ENCODE peak calls at places on chromosome 3, in six cellular contexts. One of them, this sample, is unnamed.

GRCh38 chr3:179717219-179717618 is 64.4 kb downstream of the USP13 start:
- DNase-seq in uterus: no peak
- DNase-seq in transverse colon: no peak
- DNase-seq in HCT116: no peak
- DNase-seq in fibroblast of lung: no peak
- DNase-seq in tibial nerve: no peak
- DNase-seq in this sample: no peak

GRCh38 chr3:110292102-110292501 is 779.5 kb upstream of the NECTIN3 start:
- DNase-seq in uterus: no peak
- DNase-seq in transverse colon: no peak
- DNase-seq in HCT116: no peak
- DNase-seq in fibroblast of lung: no peak
- DNase-seq in tibial nerve: no peak
- DNase-seq in this sample: no peak

GRCh38 chr3:142279965-142280590 is 54.7 kb upstream of the GK5 start:
- DNase-seq in uterus: peak
- DNase-seq in transverse colon: peak
- DNase-seq in HCT116: peak
- DNase-seq in fibroblast of lung: peak
- DNase-seq in tibial nerve: peak
- DNase-seq in this sample: peak

GRCh38 chr3:110814170-110815007 is 257.2 kb upstream of the NECTIN3 start:
- DNase-seq in uterus: no peak
- DNase-seq in transverse colon: peak
- DNase-seq in HCT116: peak
- DNase-seq in fibroblast of lung: peak
- DNase-seq in tibial nerve: no peak
- DNase-seq in this sample: no peak

GRCh38 chr3:5568451-5568850 is 380.9 kb downstream of the EDEM1 start:
- DNase-seq in uterus: no peak
- DNase-seq in transverse colon: peak
- DNase-seq in HCT116: peak
- DNase-seq in fibroblast of lung: no peak
- DNase-seq in tibial nerve: no peak
- DNase-seq in this sample: no peak

GRCh38 chr3:47028667-47029066 is 49.2 kb downstream of the NBEAL2 start:
- DNase-seq in uterus: no peak
- DNase-seq in transverse colon: no peak
- DNase-seq in HCT116: no peak
- DNase-seq in fibroblast of lung: no peak
- DNase-seq in tibial nerve: no peak
- DNase-seq in this sample: no peak

GRCh38 chr3:52055537-52056351 is 627 bp downstream of the DUSP7 start:
- DNase-seq in uterus: peak
- DNase-seq in transverse colon: peak
- DNase-seq in HCT116: no peak
- DNase-seq in fibroblast of lung: peak
- DNase-seq in tibial nerve: no peak
- DNase-seq in this sample: peak

GRCh38 chr3:129313415-129313982 is 34.8 kb downstream of the HMCES start:
- DNase-seq in uterus: no peak
- DNase-seq in transverse colon: peak
- DNase-seq in HCT116: no peak
- DNase-seq in fibroblast of lung: no peak
- DNase-seq in tibial nerve: no peak
- DNase-seq in this sample: no peak

GRCh38 chr3:186380622-186381380 is 18.8 kb upstream of the DGKG start:
- DNase-seq in uterus: no peak
- DNase-seq in transverse colon: no peak
- DNase-seq in HCT116: no peak
- DNase-seq in fibroblast of lung: peak
- DNase-seq in tibial nerve: no peak
- DNase-seq in this sample: no peak

GRCh38 chr3:149375164-149375823 is 2.2 kb downstream of the TM4SF1 start:
- DNase-seq in uterus: no peak
- DNase-seq in transverse colon: no peak
- DNase-seq in HCT116: no peak
- DNase-seq in fibroblast of lung: peak
- DNase-seq in tibial nerve: no peak
- DNase-seq in this sample: no peak

GRCh38 chr3:88031543-88032148 is 27.2 kb downstream of the CGGBP1 start:
- DNase-seq in uterus: no peak
- DNase-seq in transverse colon: no peak
- DNase-seq in HCT116: no peak
- DNase-seq in fibroblast of lung: peak
- DNase-seq in tibial nerve: no peak
- DNase-seq in this sample: peak

GRCh38 chr3:168620854-168621253 is 525.1 kb upstream of the GOLIM4 start:
- DNase-seq in uterus: no peak
- DNase-seq in transverse colon: peak
- DNase-seq in HCT116: peak
- DNase-seq in fibroblast of lung: peak
- DNase-seq in tibial nerve: no peak
- DNase-seq in this sample: no peak

GRCh38 chr3:158713094-158713499 is 19.2 kb downstream of the RARRES1 start:
- DNase-seq in uterus: no peak
- DNase-seq in transverse colon: peak
- DNase-seq in HCT116: no peak
- DNase-seq in fibroblast of lung: peak
- DNase-seq in tibial nerve: no peak
- DNase-seq in this sample: no peak

GRCh38 chr3:146142757-146143156 is 18.2 kb downstream of the PLOD2 start:
- DNase-seq in uterus: no peak
- DNase-seq in transverse colon: no peak
- DNase-seq in HCT116: no peak
- DNase-seq in fibroblast of lung: peak
- DNase-seq in tibial nerve: no peak
- DNase-seq in this sample: no peak

GRCh38 chr3:16398542-16399126 is 114.9 kb downstream of the RFTN1 start:
- DNase-seq in uterus: no peak
- DNase-seq in transverse colon: no peak
- DNase-seq in HCT116: no peak
- DNase-seq in fibroblast of lung: no peak
- DNase-seq in tibial nerve: no peak
- DNase-seq in this sample: no peak

GRCh38 chr3:57446318-57446841 is 97.8 kb downstream of the DNAH12 start:
- DNase-seq in uterus: no peak
- DNase-seq in transverse colon: no peak
- DNase-seq in HCT116: no peak
- DNase-seq in fibroblast of lung: peak
- DNase-seq in tibial nerve: no peak
- DNase-seq in this sample: no peak

GRCh38 chr3:125479091-125479490 is 40.9 kb downstream of the SNX4 start:
- DNase-seq in uterus: no peak
- DNase-seq in transverse colon: no peak
- DNase-seq in HCT116: no peak
- DNase-seq in fibroblast of lung: peak
- DNase-seq in tibial nerve: no peak
- DNase-seq in this sample: no peak

GRCh38 chr3:122952509-122952908 is 75.1 kb downstream of the SEMA5B start:
- DNase-seq in uterus: no peak
- DNase-seq in transverse colon: no peak
- DNase-seq in HCT116: no peak
- DNase-seq in fibroblast of lung: no peak
- DNase-seq in tibial nerve: no peak
- DNase-seq in this sample: peak
- TF ChIP-seq CTCF in uterus: no peak
- TF ChIP-seq CTCF in transverse colon: no peak
- TF ChIP-seq CTCF in HCT116: no peak
- TF ChIP-seq CTCF in fibroblast of lung: no peak
- TF ChIP-seq CTCF in tibial nerve: no peak
- TF ChIP-seq CTCF in this sample: no peak

GRCh38 chr3:106339551-106339950 is 470.7 kb upstream of the CBLB start:
- DNase-seq in uterus: no peak
- DNase-seq in transverse colon: no peak
- DNase-seq in HCT116: no peak
- DNase-seq in fibroblast of lung: peak
- DNase-seq in tibial nerve: no peak
- DNase-seq in this sample: no peak

GRCh38 chr3:106341090-106341489 is 472.3 kb upstream of the CBLB start:
- DNase-seq in uterus: no peak
- DNase-seq in transverse colon: no peak
- DNase-seq in HCT116: no peak
- DNase-seq in fibroblast of lung: no peak
- DNase-seq in tibial nerve: no peak
- DNase-seq in this sample: no peak

GRCh38 chr3:106345353-106346027 is 476.7 kb upstream of the CBLB start:
- DNase-seq in uterus: no peak
- DNase-seq in transverse colon: no peak
- DNase-seq in HCT116: no peak
- DNase-seq in fibroblast of lung: peak
- DNase-seq in tibial nerve: no peak
- DNase-seq in this sample: no peak

GRCh38 chr3:106342386-106342785 is 473.6 kb upstream of the CBLB start:
- DNase-seq in uterus: no peak
- DNase-seq in transverse colon: no peak
- DNase-seq in HCT116: no peak
- DNase-seq in fibroblast of lung: no peak
- DNase-seq in tibial nerve: no peak
- DNase-seq in this sample: no peak

GRCh38 chr3:106343841-106344240 is 475.0 kb upstream of the CBLB start:
- DNase-seq in uterus: no peak
- DNase-seq in transverse colon: no peak
- DNase-seq in HCT116: no peak
- DNase-seq in fibroblast of lung: no peak
- DNase-seq in tibial nerve: no peak
- DNase-seq in this sample: no peak
- TF ChIP-seq CTCF in uterus: no peak
- TF ChIP-seq CTCF in transverse colon: no peak
- TF ChIP-seq CTCF in HCT116: no peak
- TF ChIP-seq CTCF in fibroblast of lung: no peak
- TF ChIP-seq CTCF in tibial nerve: no peak
- TF ChIP-seq CTCF in this sample: no peak

GRCh38 chr3:113534365-113534764 is 2.0 kb downstream of the SIDT1 start:
- DNase-seq in uterus: no peak
- DNase-seq in transverse colon: no peak
- DNase-seq in HCT116: no peak
- DNase-seq in fibroblast of lung: no peak
- DNase-seq in tibial nerve: no peak
- DNase-seq in this sample: no peak

GRCh38 chr3:113535898-113536297 is 3.5 kb downstream of the SIDT1 start:
- DNase-seq in uterus: no peak
- DNase-seq in transverse colon: no peak
- DNase-seq in HCT116: no peak
- DNase-seq in fibroblast of lung: no peak
- DNase-seq in tibial nerve: no peak
- DNase-seq in this sample: no peak

GRCh38 chr3:113533534-113533892 is 1.2 kb downstream of the SIDT1 start:
- DNase-seq in uterus: no peak
- DNase-seq in transverse colon: no peak
- DNase-seq in HCT116: no peak
- DNase-seq in fibroblast of lung: no peak
- DNase-seq in tibial nerve: no peak
- DNase-seq in this sample: peak

GRCh38 chr3:113532698-113533533 is 561 bp downstream of the SIDT1 start:
- DNase-seq in uterus: no peak
- DNase-seq in transverse colon: peak
- DNase-seq in HCT116: no peak
- DNase-seq in fibroblast of lung: peak
- DNase-seq in tibial nerve: no peak
- DNase-seq in this sample: peak

DNA sequence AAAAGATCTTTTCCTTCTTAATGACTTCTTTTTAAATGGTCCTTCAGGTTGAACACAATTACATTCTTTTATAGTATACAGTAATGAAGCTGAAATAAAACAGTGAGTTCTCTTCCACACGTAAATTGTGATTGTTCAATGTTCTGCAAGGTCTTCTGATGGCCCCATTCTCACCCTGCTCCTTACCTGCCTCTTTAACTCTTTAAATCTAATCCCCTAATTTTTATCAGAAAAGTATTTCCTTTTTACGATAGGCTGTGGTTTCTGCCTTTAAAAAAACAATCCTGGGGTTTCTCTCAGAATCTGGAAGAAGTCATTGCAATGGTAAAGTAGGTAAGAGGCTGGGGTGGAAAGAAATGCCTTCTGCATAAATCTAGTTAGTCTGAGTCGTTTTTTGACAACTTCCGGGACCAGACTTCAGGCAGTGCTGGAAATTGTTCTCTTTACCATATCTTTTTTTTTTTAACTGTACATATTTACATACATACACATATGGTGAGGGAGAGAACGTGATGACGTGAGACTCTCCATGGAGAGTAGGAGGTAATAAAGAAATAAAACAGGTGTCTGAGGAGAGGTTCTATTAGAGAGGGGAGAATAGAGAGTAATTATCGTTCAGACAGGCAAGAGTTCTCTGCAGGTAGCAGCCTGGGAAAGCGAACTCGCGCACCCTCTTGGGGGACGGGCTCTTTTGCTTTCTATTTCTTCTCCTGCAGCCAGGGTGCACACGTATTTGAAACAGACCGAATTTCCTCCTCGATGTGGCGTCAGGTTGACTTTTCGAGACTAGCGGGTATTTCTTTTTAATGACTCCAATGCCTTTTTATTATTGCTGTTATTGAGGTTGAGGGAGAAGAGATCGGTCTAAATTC is at the start of gene SIDT1:
- DNase-seq in uterus: no peak
- DNase-seq in transverse colon: peak
- DNase-seq in HCT116: no peak
- DNase-seq in fibroblast of lung: peak
- DNase-seq in tibial nerve: no peak
- DNase-seq in this sample: peak
- TF ChIP-seq CTCF in uterus: no peak
- TF ChIP-seq CTCF in transverse colon: peak
- TF ChIP-seq CTCF in HCT116: no peak
- TF ChIP-seq CTCF in fibroblast of lung: peak
- TF ChIP-seq CTCF in tibial nerve: no peak
- TF ChIP-seq CTCF in this sample: peak

GRCh38 chr3:134380249-134380648 is 6.0 kb upstream of the AMOTL2 start:
- DNase-seq in uterus: no peak
- DNase-seq in transverse colon: no peak
- DNase-seq in HCT116: no peak
- DNase-seq in fibroblast of lung: no peak
- DNase-seq in tibial nerve: no peak
- DNase-seq in this sample: no peak

GRCh38 chr3:134376786-134377431 is 2.7 kb upstream of the AMOTL2 start:
- DNase-seq in uterus: no peak
- DNase-seq in transverse colon: peak
- DNase-seq in HCT116: no peak
- DNase-seq in fibroblast of lung: no peak
- DNase-seq in tibial nerve: no peak
- DNase-seq in this sample: no peak

GRCh38 chr3:134378818-134379217 is 4.6 kb upstream of the AMOTL2 start:
- DNase-seq in uterus: no peak
- DNase-seq in transverse colon: no peak
- DNase-seq in HCT116: no peak
- DNase-seq in fibroblast of lung: no peak
- DNase-seq in tibial nerve: no peak
- DNase-seq in this sample: no peak

GRCh38 chr3:134377896-134378295 is 3.6 kb upstream of the AMOTL2 start:
- DNase-seq in uterus: no peak
- DNase-seq in transverse colon: no peak
- DNase-seq in HCT116: no peak
- DNase-seq in fibroblast of lung: no peak
- DNase-seq in tibial nerve: no peak
- DNase-seq in this sample: no peak

DNA sequence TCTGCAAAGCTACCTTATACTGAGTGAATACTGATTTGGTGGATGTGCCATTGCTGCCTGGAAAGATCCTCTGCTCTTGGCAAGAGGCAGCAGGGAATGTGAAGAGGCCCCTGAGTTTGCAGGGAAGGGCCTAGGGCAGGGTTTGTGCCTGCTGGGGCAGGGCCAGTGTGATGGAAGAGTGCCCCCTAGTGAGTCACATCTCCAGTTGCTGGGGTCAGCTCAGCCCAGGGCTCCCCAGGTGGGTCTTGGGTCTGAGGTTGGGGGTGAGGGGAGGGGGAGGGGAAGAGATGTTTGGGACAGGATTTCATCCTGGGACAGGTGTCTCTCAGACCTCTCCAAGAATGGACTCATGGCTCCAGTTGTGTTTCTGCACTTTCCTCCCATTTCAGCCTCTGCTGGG is 4.1 kb upstream of the AMOTL2 start:
- DNase-seq in uterus: no peak
- DNase-seq in transverse colon: peak
- DNase-seq in HCT116: peak
- DNase-seq in fibroblast of lung: no peak
- DNase-seq in tibial nerve: no peak
- DNase-seq in this sample: no peak
- TF ChIP-seq CTCF in uterus: peak
- TF ChIP-seq CTCF in transverse colon: peak
- TF ChIP-seq CTCF in HCT116: no peak
- TF ChIP-seq CTCF in fibroblast of lung: peak
- TF ChIP-seq CTCF in tibial nerve: peak
- TF ChIP-seq CTCF in this sample: peak

This sample was measured in GM10248.